ENCODE peak calls at places on chromosomes 3 and 15, in nine cellular contexts. One of them, this sample, is unnamed.

GRCh38 chr3:126310816-126311215 is 46.4 kb downstream of the KLF15 start:
- DNase-seq in A549: no peak
- DNase-seq in H9: no peak
- DNase-seq in HepG2: no peak
- DNase-seq in IMR-90: no peak
- DNase-seq in hepatocyte: no peak
- DNase-seq in fibroblast of lung: no peak
- DNase-seq in H1: no peak
- DNase-seq in GM12878: no peak
- DNase-seq in this sample: no peak

GRCh38 chr15:40460404-40460803 is 10.4 kb upstream of the CHST14 start:
- DNase-seq in A549: no peak
- DNase-seq in fibroblast of lung: no peak
- DNase-seq in GM12878: no peak
- DNase-seq in HepG2: no peak
- DNase-seq in IMR-90: no peak
- DNase-seq in H1: no peak
- DNase-seq in hepatocyte: no peak
- DNase-seq in H9: no peak
- DNase-seq in this sample: no peak

GRCh38 chr15:51775967-51776816 is 24.8 kb downstream of the TMOD2 start:
- DNase-seq in hepatocyte: peak
- DNase-seq in A549: peak
- DNase-seq in HepG2: peak
- DNase-seq in GM12878: peak
- DNase-seq in fibroblast of lung: peak
- DNase-seq in H1: no peak
- DNase-seq in H9: peak
- DNase-seq in IMR-90: peak
- DNase-seq in this sample: peak

GRCh38 chr3:140931016-140931454 is 10.6 kb upstream of the SLC25A36 start:
- DNase-seq in HepG2: no peak
- DNase-seq in H9: peak
- DNase-seq in hepatocyte: no peak
- DNase-seq in GM12878: no peak
- DNase-seq in IMR-90: no peak
- DNase-seq in fibroblast of lung: no peak
- DNase-seq in H1: no peak
- DNase-seq in A549: no peak
- DNase-seq in this sample: no peak

GRCh38 chr3:170337420-170337819 is 20.1 kb upstream of the SKIL start:
- DNase-seq in GM12878: no peak
- DNase-seq in IMR-90: no peak
- DNase-seq in H9: no peak
- DNase-seq in fibroblast of lung: no peak
- DNase-seq in A549: no peak
- DNase-seq in HepG2: no peak
- DNase-seq in hepatocyte: no peak
- DNase-seq in H1: no peak
- DNase-seq in this sample: no peak

GRCh38 chr3:14810070-14810732 is 8.6 kb upstream of the FGD5 start:
- DNase-seq in HepG2: no peak
- DNase-seq in IMR-90: no peak
- DNase-seq in H9: peak
- DNase-seq in A549: no peak
- DNase-seq in GM12878: no peak
- DNase-seq in hepatocyte: peak
- DNase-seq in fibroblast of lung: peak
- DNase-seq in H1: no peak
- DNase-seq in this sample: no peak

GRCh38 chr3:73431136-73431933 is 193.4 kb downstream of the PDZRN3 start:
- DNase-seq in HepG2: no peak
- DNase-seq in A549: no peak
- DNase-seq in H9: no peak
- DNase-seq in GM12878: no peak
- DNase-seq in fibroblast of lung: no peak
- DNase-seq in H1: no peak
- DNase-seq in IMR-90: no peak
- DNase-seq in hepatocyte: no peak
- DNase-seq in this sample: no peak

GRCh38 chr3:185912512-185912911 is 25.3 kb downstream of the TRA2B start:
- DNase-seq in H1: no peak
- DNase-seq in hepatocyte: no peak
- DNase-seq in fibroblast of lung: no peak
- DNase-seq in H9: no peak
- DNase-seq in GM12878: no peak
- DNase-seq in IMR-90: no peak
- DNase-seq in HepG2: no peak
- DNase-seq in A549: no peak
- DNase-seq in this sample: no peak

GRCh38 chr3:117184574-117184973 is 475.0 kb downstream of the TUSC7 start:
- DNase-seq in HepG2: no peak
- DNase-seq in H1: no peak
- DNase-seq in fibroblast of lung: peak
- DNase-seq in H9: no peak
- DNase-seq in A549: no peak
- DNase-seq in GM12878: no peak
- DNase-seq in hepatocyte: no peak
- DNase-seq in IMR-90: peak
- DNase-seq in this sample: no peak

GRCh38 chr3:123066896-123067688 is at the start of gene PDIA5:
- DNase-seq in GM12878: peak
- DNase-seq in HepG2: peak
- DNase-seq in hepatocyte: peak
- DNase-seq in H1: peak
- DNase-seq in fibroblast of lung: peak
- DNase-seq in A549: peak
- DNase-seq in IMR-90: peak
- DNase-seq in H9: peak
- DNase-seq in this sample: peak

GRCh38 chr15:75054172-75054897 is 30.9 kb downstream of the PPCDC start:
- DNase-seq in HepG2: no peak
- DNase-seq in fibroblast of lung: no peak
- DNase-seq in IMR-90: no peak
- DNase-seq in H1: no peak
- DNase-seq in hepatocyte: no peak
- DNase-seq in A549: no peak
- DNase-seq in H9: no peak
- DNase-seq in GM12878: no peak
- DNase-seq in this sample: no peak

GRCh38 chr3:188712257-188712924 is 459.4 kb upstream of the TPRG1 start:
- DNase-seq in HepG2: peak
- DNase-seq in H9: no peak
- DNase-seq in fibroblast of lung: peak
- DNase-seq in GM12878: no peak
- DNase-seq in hepatocyte: peak
- DNase-seq in A549: no peak
- DNase-seq in IMR-90: peak
- DNase-seq in H1: no peak
- DNase-seq in this sample: no peak

GRCh38 chr3:122886251-122886650 is 91.4 kb downstream of the SLC49A4 start:
- DNase-seq in H9: no peak
- DNase-seq in H1: no peak
- DNase-seq in HepG2: no peak
- DNase-seq in fibroblast of lung: no peak
- DNase-seq in GM12878: no peak
- DNase-seq in hepatocyte: no peak
- DNase-seq in A549: no peak
- DNase-seq in IMR-90: no peak
- DNase-seq in this sample: no peak

GRCh38 chr3:66115858-66116654 is 77.3 kb upstream of the MAGI1 start:
- DNase-seq in IMR-90: peak
- DNase-seq in A549: peak
- DNase-seq in H1: peak
- DNase-seq in H9: peak
- DNase-seq in fibroblast of lung: peak
- DNase-seq in GM12878: no peak
- DNase-seq in hepatocyte: peak
- DNase-seq in HepG2: peak
- DNase-seq in this sample: peak

GRCh38 chr3:189563841-189564563 is 67.2 kb upstream of the TP63 start:
- DNase-seq in H9: no peak
- DNase-seq in H1: no peak
- DNase-seq in fibroblast of lung: peak
- DNase-seq in IMR-90: peak
- DNase-seq in hepatocyte: peak
- DNase-seq in GM12878: peak
- DNase-seq in HepG2: no peak
- DNase-seq in A549: no peak
- DNase-seq in this sample: no peak

GRCh38 chr3:128480278-128480677 is 12.7 kb downstream of the GATA2 start:
- DNase-seq in IMR-90: no peak
- DNase-seq in GM12878: no peak
- DNase-seq in HepG2: no peak
- DNase-seq in H9: no peak
- DNase-seq in fibroblast of lung: no peak
- DNase-seq in H1: no peak
- DNase-seq in hepatocyte: no peak
- DNase-seq in A549: no peak
- DNase-seq in this sample: no peak

GRCh38 chr3:77084511-77084910 is 44.6 kb downstream of the ROBO2 start:
- DNase-seq in fibroblast of lung: no peak
- DNase-seq in H1: no peak
- DNase-seq in A549: no peak
- DNase-seq in HepG2: no peak
- DNase-seq in IMR-90: no peak
- DNase-seq in GM12878: no peak
- DNase-seq in H9: no peak
- DNase-seq in hepatocyte: no peak
- DNase-seq in this sample: no peak

GRCh38 chr15:94306700-94307650 is 75.6 kb downstream of the MCTP2 start:
- DNase-seq in A549: no peak
- DNase-seq in HepG2: no peak
- DNase-seq in hepatocyte: no peak
- DNase-seq in GM12878: peak
- DNase-seq in IMR-90: peak
- DNase-seq in fibroblast of lung: peak
- DNase-seq in H1: no peak
- DNase-seq in H9: no peak
- DNase-seq in this sample: no peak

GRCh38 chr15:60414016-60414682 is 16.4 kb upstream of the ANXA2 start:
- DNase-seq in H9: no peak
- DNase-seq in H1: no peak
- DNase-seq in HepG2: no peak
- DNase-seq in IMR-90: peak
- DNase-seq in GM12878: no peak
- DNase-seq in hepatocyte: no peak
- DNase-seq in fibroblast of lung: peak
- DNase-seq in A549: no peak
- DNase-seq in this sample: no peak
- H3K4me2 ChIP-seq in H9: no peak
- H3K4me2 ChIP-seq in H1: no peak
- H3K4me2 ChIP-seq in HepG2: no peak
- H3K4me2 ChIP-seq in IMR-90: no peak
- H3K4me2 ChIP-seq in GM12878: no peak
- H3K4me2 ChIP-seq in hepatocyte: no peak
- H3K4me2 ChIP-seq in fibroblast of lung: no peak
- H3K4me2 ChIP-seq in A549: peak
- H3K4me2 ChIP-seq in this sample: peak

GRCh38 chr15:35696767-35697231 is 150.8 kb upstream of the DPH6 start:
- DNase-seq in H1: no peak
- DNase-seq in HepG2: peak
- DNase-seq in H9: no peak
- DNase-seq in fibroblast of lung: peak
- DNase-seq in GM12878: no peak
- DNase-seq in hepatocyte: peak
- DNase-seq in IMR-90: peak
- DNase-seq in A549: peak
- DNase-seq in this sample: peak

GRCh38 chr15:35698978-35699377 is 153.0 kb upstream of the DPH6 start:
- DNase-seq in IMR-90: no peak
- DNase-seq in A549: no peak
- DNase-seq in H1: no peak
- DNase-seq in hepatocyte: no peak
- DNase-seq in GM12878: no peak
- DNase-seq in fibroblast of lung: no peak
- DNase-seq in HepG2: no peak
- DNase-seq in H9: no peak
- DNase-seq in this sample: no peak

GRCh38 chr15:35695002-35695401 is 149.0 kb upstream of the DPH6 start:
- DNase-seq in hepatocyte: no peak
- DNase-seq in HepG2: no peak
- DNase-seq in H9: no peak
- DNase-seq in A549: no peak
- DNase-seq in H1: no peak
- DNase-seq in fibroblast of lung: no peak
- DNase-seq in GM12878: no peak
- DNase-seq in IMR-90: no peak
- DNase-seq in this sample: no peak

GRCh38 chr15:35698331-35698730 is 152.4 kb upstream of the DPH6 start:
- DNase-seq in H9: no peak
- DNase-seq in H1: no peak
- DNase-seq in GM12878: no peak
- DNase-seq in A549: no peak
- DNase-seq in HepG2: no peak
- DNase-seq in IMR-90: no peak
- DNase-seq in hepatocyte: no peak
- DNase-seq in fibroblast of lung: no peak
- DNase-seq in this sample: no peak

GRCh38 chr15:35697549-35698299 is 151.8 kb upstream of the DPH6 start:
- DNase-seq in hepatocyte: peak
- DNase-seq in H1: no peak
- DNase-seq in IMR-90: peak
- DNase-seq in HepG2: no peak
- DNase-seq in H9: no peak
- DNase-seq in GM12878: no peak
- DNase-seq in A549: peak
- DNase-seq in fibroblast of lung: peak
- DNase-seq in this sample: no peak
- TF ChIP-seq CTCF in hepatocyte: no peak
- TF ChIP-seq CTCF in H1: no peak
- TF ChIP-seq CTCF in IMR-90: no peak
- TF ChIP-seq CTCF in HepG2: no peak
- TF ChIP-seq CTCF in H9: peak
- TF ChIP-seq CTCF in GM12878: no peak
- TF ChIP-seq CTCF in A549: peak
- TF ChIP-seq CTCF in fibroblast of lung: no peak
- TF ChIP-seq CTCF in this sample: no peak

GRCh38 chr3:176352716-176353334 is 844.5 kb downstream of the TBL1XR1 start:
- DNase-seq in IMR-90: peak
- DNase-seq in HepG2: no peak
- DNase-seq in H9: no peak
- DNase-seq in H1: no peak
- DNase-seq in GM12878: no peak
- DNase-seq in fibroblast of lung: peak
- DNase-seq in hepatocyte: no peak
- DNase-seq in A549: no peak
- DNase-seq in this sample: no peak
- H3K4me2 ChIP-seq in IMR-90: no peak
- H3K4me2 ChIP-seq in HepG2: no peak
- H3K4me2 ChIP-seq in H9: no peak
- H3K4me2 ChIP-seq in H1: no peak
- H3K4me2 ChIP-seq in GM12878: no peak
- H3K4me2 ChIP-seq in fibroblast of lung: no peak
- H3K4me2 ChIP-seq in hepatocyte: no peak
- H3K4me2 ChIP-seq in A549: no peak
- H3K4me2 ChIP-seq in this sample: no peak

GRCh38 chr3:8705575-8705974 is 28.0 kb upstream of the CAV3 start:
- DNase-seq in A549: no peak
- DNase-seq in hepatocyte: no peak
- DNase-seq in H9: no peak
- DNase-seq in IMR-90: no peak
- DNase-seq in H1: no peak
- DNase-seq in fibroblast of lung: no peak
- DNase-seq in GM12878: no peak
- DNase-seq in HepG2: no peak
- DNase-seq in this sample: no peak

GRCh38 chr3:8702560-8702959 is 31.0 kb upstream of the CAV3 start:
- DNase-seq in A549: no peak
- DNase-seq in IMR-90: no peak
- DNase-seq in H1: no peak
- DNase-seq in H9: peak
- DNase-seq in HepG2: no peak
- DNase-seq in fibroblast of lung: no peak
- DNase-seq in GM12878: no peak
- DNase-seq in hepatocyte: no peak
- DNase-seq in this sample: no peak
- TF ChIP-seq CTCF in A549: no peak
- TF ChIP-seq CTCF in IMR-90: peak
- TF ChIP-seq CTCF in H1: peak
- TF ChIP-seq CTCF in H9: peak
- TF ChIP-seq CTCF in HepG2: peak
- TF ChIP-seq CTCF in fibroblast of lung: no peak
- TF ChIP-seq CTCF in GM12878: peak
- TF ChIP-seq CTCF in hepatocyte: no peak
- TF ChIP-seq CTCF in this sample: peak